ENCODE peak calls at places on chromosomes 11 and 22, in nine cellular contexts. T, I, O, G, L, P, A, Z and W are unnamed samples. For H3K4me1, the result is how much of the 10 kb centered on the place peaks cover.

GRCh38 chr22:36409067-36409466 is 21.3 kb upstream of the MYH9 start:
- DNase-seq in T (no peak), I (no peak), O (no peak), G (no peak), L (no peak), P (no peak), A (no peak), Z (no peak), W (no peak)

GRCh38 chr11:128299132-128299726 is 288.1 kb downstream of the ETS1 start:
- DNase-seq in T (no peak), I (no peak), O (peak), G (peak), L (no peak), P (no peak), A (peak), Z (no peak), W (no peak)

GRCh38 chr11:41301023-41301422 is 158.4 kb downstream of the LRRC4C start:
- DNase-seq in T (peak), I (no peak), O (no peak), G (no peak), L (no peak), P (no peak), A (no peak), Z (no peak), W (no peak)

GRCh38 chr22:17120281-17120680 is 879 bp downstream of the TMEM121B start:
- DNase-seq in T (no peak), I (peak), O (no peak), G (no peak), L (no peak), P (no peak), A (no peak), Z (peak), W (peak)

GRCh38 chr11:117144477-117145392 is 648 bp downstream of the PAFAH1B2 start:
- DNase-seq in T (peak), I (no peak), O (peak), G (peak), L (peak), P (peak), A (no peak), Z (no peak), W (no peak)

GRCh38 chr11:59901306-59901705 is 22.7 kb downstream of the OOSP3 start:
- DNase-seq in T (peak), I (no peak), O (no peak), G (no peak), L (peak), P (no peak), A (no peak), Z (no peak), W (no peak)

GRCh38 chr11:129895126-129896041 is at the start of gene NFRKB:
- DNase-seq in T (peak), I (peak), O (peak), G (peak), L (peak), P (peak), A (peak), Z (peak), W (peak)

GRCh38 chr22:44311855-44312170 is 938 bp downstream of the SHISAL1 start:
- DNase-seq in T (peak), I (no peak), O (no peak), G (no peak), L (no peak), P (no peak), A (no peak), Z (no peak), W (no peak)

GRCh38 chr11:2524446-2525165 is 79.8 kb downstream of the KCNQ1 start:
- DNase-seq in T (no peak), I (no peak), O (peak), G (no peak), L (peak), P (no peak), A (no peak), Z (no peak), W (no peak)

GRCh38 chr22:40381461-40381860 is 11.1 kb downstream of the SGSM3 start:
- DNase-seq in T (no peak), I (no peak), O (no peak), G (no peak), L (no peak), P (no peak), A (no peak), Z (no peak), W (no peak)

GRCh38 chr11:124839051-124839971 is 25.9 kb upstream of the ROBO3 start:
- DNase-seq in T (no peak), I (no peak), O (no peak), G (no peak), L (no peak), P (no peak), A (no peak), Z (no peak), W (no peak)

GRCh38 chr22:39308614-39309363 is 10.6 kb downstream of the RPL3 start:
- DNase-seq in T (peak), I (no peak), O (peak), G (peak), L (no peak), P (no peak), A (no peak), Z (no peak), W (no peak)

GRCh38 chr11:126421243-126421642 is 65.8 kb downstream of the ST3GAL4 start:
- DNase-seq in T (no peak), I (no peak), O (no peak), G (no peak), L (no peak), P (no peak), A (no peak), Z (no peak), W (no peak)

GRCh38 chr11:120061036-120061760 is 76.7 kb downstream of the TRIM29 start:
- DNase-seq in T (peak), I (no peak), O (no peak), G (no peak), L (no peak), P (peak), A (no peak), Z (no peak), W (no peak)

GRCh38 chr11:124638500-124638899 is 15.8 kb downstream of the TBRG1 start:
- DNase-seq in T (no peak), I (no peak), O (no peak), G (no peak), L (no peak), P (no peak), A (no peak), Z (no peak), W (no peak)

GRCh38 chr11:120061761-120062560 is 76.0 kb downstream of the TRIM29 start:
- DNase-seq in T (no peak), I (peak), O (no peak), G (no peak), L (no peak), P (peak), A (no peak), Z (no peak), W (peak)

GRCh38 chr11:115693002-115693401 is 188.8 kb upstream of the CADM1 start:
- DNase-seq in T (no peak), I (no peak), O (no peak), G (no peak), L (no peak), P (no peak), A (no peak), Z (no peak), W (no peak)

GRCh38 chr11:18527512-18527911 is 770 bp upstream of the TSG101 start:
- DNase-seq in T (peak), I (no peak), O (no peak), G (no peak), L (no peak), P (no peak), A (no peak), Z (no peak), W (no peak)

GRCh38 chr11:128796275-128796674 is 70.8 kb downstream of the KCNJ1 start:
- DNase-seq in T (peak), I (no peak), O (no peak), G (no peak), L (no peak), P (no peak), A (peak), Z (no peak), W (no peak)

GRCh38 chr22:39962071-39962470 is 1.9 kb downstream of the TMA7B start:
- DNase-seq in T (no peak), I (no peak), O (no peak), G (no peak), L (no peak), P (no peak), A (no peak), Z (no peak), W (no peak)

GRCh38 chr11:3003396-3004231 is 11.5 kb upstream of the NAP1L4 start:
- DNase-seq in T (peak), I (no peak), O (no peak), G (no peak), L (no peak), P (no peak), A (no peak), Z (no peak), W (no peak)

GRCh38 chr11:73059915-73060314 is 82.2 kb downstream of the FCHSD2 start:
- DNase-seq in T (no peak), I (no peak), O (no peak), G (no peak), L (no peak), P (no peak), A (no peak), Z (no peak), W (no peak)

GRCh38 chr11:122714484-122714883 is 59.0 kb downstream of the UBASH3B start:
- DNase-seq in T (no peak), I (no peak), O (peak), G (peak), L (no peak), P (no peak), A (no peak), Z (no peak), W (no peak)

GRCh38 chr11:122711831-122712378 is 56.4 kb downstream of the UBASH3B start:
- DNase-seq in T (peak), I (no peak), O (no peak), G (no peak), L (no peak), P (no peak), A (no peak), Z (no peak), W (no peak)

GRCh38 chr11:122709042-122709760 is 53.7 kb downstream of the UBASH3B start:
- DNase-seq in T (peak), I (no peak), O (no peak), G (no peak), L (no peak), P (no peak), A (no peak), Z (no peak), W (no peak)

GRCh38 chr11:122714021-122714420 is 58.5 kb downstream of the UBASH3B start:
- DNase-seq in T (no peak), I (no peak), O (no peak), G (no peak), L (no peak), P (no peak), A (no peak), Z (no peak), W (no peak)

GRCh38 chr11:122711362-122711761 is 55.8 kb downstream of the UBASH3B start:
- DNase-seq in T (peak), I (no peak), O (no peak), G (no peak), L (no peak), P (no peak), A (no peak), Z (no peak), W (no peak)
- H3K4me1 ChIP-seq in T (under half), I (under half), O (under half), G (under half), L (under half), P (under half), A (under half), Z (under half), W (under half)

DNA sequence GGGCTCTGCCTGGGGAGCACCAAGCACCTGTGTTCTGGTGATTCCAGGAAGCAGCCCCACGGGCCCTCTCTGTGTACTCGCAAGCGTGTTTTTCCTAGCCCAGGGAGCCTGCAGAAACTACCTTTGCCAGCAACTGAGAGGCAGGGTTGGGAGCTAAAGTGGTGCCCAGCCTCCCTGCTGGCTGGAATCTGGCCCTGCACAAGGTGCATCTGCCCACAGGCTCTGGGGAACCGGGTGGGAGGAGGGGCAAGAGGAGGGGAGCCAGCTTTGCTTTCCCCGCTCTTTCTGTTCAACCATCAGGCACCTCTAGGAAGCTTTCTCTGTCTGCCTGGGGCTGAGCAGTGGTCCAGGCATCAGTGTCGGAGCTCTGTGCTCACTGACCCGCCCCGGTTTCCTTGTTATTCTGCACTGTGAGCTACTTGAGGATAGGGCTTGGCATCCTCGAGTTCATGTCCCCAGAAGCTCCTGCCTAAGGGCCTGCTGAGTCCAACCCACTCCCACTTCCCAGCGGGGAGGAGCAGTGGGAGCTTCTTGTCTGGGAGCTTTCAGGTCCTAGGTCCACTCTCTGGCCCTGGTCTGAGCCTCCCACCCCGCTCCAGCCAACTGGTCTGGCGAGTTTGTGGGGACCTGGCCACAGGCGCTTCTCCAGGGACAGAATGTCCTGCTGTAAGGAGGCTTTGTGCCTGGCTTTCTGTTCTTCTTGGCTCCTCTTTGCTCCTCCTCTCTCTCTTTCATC is 14.9 kb downstream of the DAGLA start:
- DNase-seq in T (no peak), I (no peak), O (peak), G (no peak), L (no peak), P (no peak), A (no peak), Z (no peak), W (no peak)
- H3K4me1 ChIP-seq in T (under half), I (under half), O (half or more), G (half or more), L (half or more), P (half or more), A (under half), Z (under half), W (half or more)

GRCh38 chr11:111363985-111364384 is 15.1 kb downstream of the POU2AF1 start:
- DNase-seq in T (no peak), I (no peak), O (no peak), G (no peak), L (no peak), P (no peak), A (no peak), Z (no peak), W (no peak)
- H3K4me1 ChIP-seq in T (under half), I (under half), O (under half), G (under half), L (under half), P (under half), A (half or more), Z (under half), W (under half)

GRCh38 chr22:42892156-42892555 is 35.1 kb upstream of the ARFGAP3 start:
- DNase-seq in T (no peak), I (no peak), O (no peak), G (no peak), L (no peak), P (no peak), A (no peak), Z (no peak), W (no peak)

GRCh38 chr22:42891008-42891407 is 33.9 kb upstream of the ARFGAP3 start:
- DNase-seq in T (no peak), I (no peak), O (no peak), G (no peak), L (no peak), P (no peak), A (no peak), Z (no peak), W (no peak)

GRCh38 chr22:42893366-42894150 is 36.5 kb upstream of the ARFGAP3 start:
- DNase-seq in T (no peak), I (no peak), O (no peak), G (no peak), L (no peak), P (no peak), A (no peak), Z (no peak), W (no peak)

GRCh38 chr22:42891696-42892095 is 34.6 kb upstream of the ARFGAP3 start:
- DNase-seq in T (no peak), I (no peak), O (no peak), G (no peak), L (no peak), P (no peak), A (no peak), Z (no peak), W (no peak)

GRCh38 chr22:42892571-42893316 is 35.7 kb upstream of the ARFGAP3 start:
- DNase-seq in T (no peak), I (no peak), O (no peak), G (no peak), L (no peak), P (no peak), A (no peak), Z (no peak), W (no peak)
- H3K4me1 ChIP-seq in T (under half), I (under half), O (under half), G (under half), L (under half), P (half or more), A (half or more), Z (under half), W (under half)

GRCh38 chr11:34647532-34647931 is 26.6 kb downstream of the EHF start:
- DNase-seq in T (peak), I (no peak), O (no peak), G (no peak), L (no peak), P (no peak), A (no peak), Z (no peak), W (no peak)

GRCh38 chr11:34651551-34651950 is 30.7 kb downstream of the EHF start:
- DNase-seq in T (no peak), I (no peak), O (no peak), G (no peak), L (no peak), P (no peak), A (no peak), Z (no peak), W (peak)

GRCh38 chr11:34648036-34648435 is 27.1 kb downstream of the EHF start:
- DNase-seq in T (no peak), I (no peak), O (no peak), G (no peak), L (no peak), P (no peak), A (no peak), Z (no peak), W (no peak)

GRCh38 chr11:34650528-34650927 is 29.6 kb downstream of the EHF start:
- DNase-seq in T (no peak), I (no peak), O (no peak), G (no peak), L (no peak), P (no peak), A (peak), Z (peak), W (no peak)

DNA sequence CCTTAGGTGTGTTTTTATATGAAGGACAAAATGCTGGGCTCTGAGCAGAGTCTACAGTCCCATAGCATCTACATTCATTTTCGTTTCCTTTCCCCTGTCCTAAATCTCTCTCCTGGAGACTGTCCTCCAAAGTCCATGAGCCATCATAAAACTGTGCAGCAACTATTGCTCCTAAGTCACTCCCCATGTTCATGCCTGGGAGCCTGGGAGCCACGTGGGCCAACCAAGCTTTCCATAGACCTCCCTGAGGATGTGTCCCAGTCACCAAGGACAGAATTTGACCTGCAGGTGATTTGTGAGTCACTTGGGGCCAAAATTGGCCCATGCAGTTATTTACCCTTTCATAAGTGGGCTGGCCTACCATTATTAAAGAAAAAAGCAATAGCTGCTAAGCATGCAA is 28.7 kb downstream of the EHF start:
- DNase-seq in T (no peak), I (no peak), O (no peak), G (no peak), L (no peak), P (no peak), A (no peak), Z (no peak), W (no peak)
- H3K4me1 ChIP-seq in T (under half), I (under half), O (under half), G (under half), L (under half), P (under half), A (under half), Z (under half), W (under half)

DNA sequence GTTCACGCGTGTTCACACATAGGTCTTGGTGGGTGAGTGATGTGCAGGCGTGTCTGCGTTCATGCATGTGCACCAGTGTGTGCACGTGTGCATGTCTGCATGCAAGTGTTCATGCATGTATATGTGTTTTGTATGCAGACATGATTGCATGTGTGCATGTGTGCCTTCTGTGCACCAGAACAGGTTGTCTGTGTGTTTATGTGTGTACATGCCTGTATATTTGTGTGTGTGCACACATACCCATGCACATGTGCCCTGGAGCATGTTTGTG is 4.9 kb downstream of the ZDHHC8 start:
- DNase-seq in T (no peak), I (no peak), O (no peak), G (no peak), L (no peak), P (no peak), A (no peak), Z (no peak), W (no peak)
- H3K4me1 ChIP-seq in T (under half), I (under half), O (half or more), G (half or more), L (under half), P (half or more), A (under half), Z (under half), W (under half)